ENCODE peak calls at places on chromosomes 16 and 17, in nine cellular contexts. One of them, this sample, is unnamed.

GRCh38 chr17:81171941-81172340 is 5.9 kb upstream of the AATK start:
- DNase-seq in SK-N-SH: no peak
- DNase-seq in GM12878: no peak
- DNase-seq in GM23338: no peak
- DNase-seq in HCT116: no peak
- DNase-seq in HepG2: peak; percentile 28
- DNase-seq in Panc1: no peak
- DNase-seq in K562: no peak
- DNase-seq in HL-60: no peak
- DNase-seq in this sample: no peak

GRCh38 chr17:7380321-7380720 is 568 bp upstream of the TNK1 start:
- DNase-seq in SK-N-SH: peak; percentile 54
- DNase-seq in GM12878: no peak
- DNase-seq in GM23338: peak; percentile 46
- DNase-seq in HCT116: no peak
- DNase-seq in HepG2: no peak
- DNase-seq in Panc1: no peak
- DNase-seq in K562: no peak
- DNase-seq in HL-60: no peak
- DNase-seq in this sample: no peak

GRCh38 chr17:63276821-63277220 is 169.3 kb downstream of the CYB561 start:
- DNase-seq in SK-N-SH: no peak
- DNase-seq in GM12878: no peak
- DNase-seq in GM23338: no peak
- DNase-seq in HCT116: no peak
- DNase-seq in HepG2: no peak
- DNase-seq in Panc1: no peak
- DNase-seq in K562: no peak
- DNase-seq in HL-60: no peak
- DNase-seq in this sample: no peak

GRCh38 chr17:63434951-63435571 is 11.0 kb downstream of the CYB561 start:
- DNase-seq in SK-N-SH: peak; percentile 69
- DNase-seq in GM12878: no peak
- DNase-seq in GM23338: no peak
- DNase-seq in HCT116: peak; percentile 37
- DNase-seq in HepG2: no peak
- DNase-seq in Panc1: no peak
- DNase-seq in K562: no peak
- DNase-seq in HL-60: no peak
- DNase-seq in this sample: peak; percentile 62

GRCh38 chr17:8126306-8127066 is 2.6 kb upstream of the HES7 start:
- DNase-seq in SK-N-SH: peak; percentile 84
- DNase-seq in GM12878: no peak
- DNase-seq in GM23338: peak; percentile 69
- DNase-seq in HCT116: no peak
- DNase-seq in HepG2: no peak
- DNase-seq in Panc1: no peak
- DNase-seq in K562: peak; percentile 71
- DNase-seq in HL-60: no peak
- DNase-seq in this sample: peak; percentile 80

GRCh38 chr16:72990003-72990521 is 57.9 kb downstream of the ZFHX3 start:
- DNase-seq in SK-N-SH: no peak
- DNase-seq in GM12878: no peak
- DNase-seq in GM23338: peak; percentile 39
- DNase-seq in HCT116: peak; percentile 31
- DNase-seq in HepG2: no peak
- DNase-seq in Panc1: no peak
- DNase-seq in K562: no peak
- DNase-seq in HL-60: no peak
- DNase-seq in this sample: peak; percentile 40

GRCh38 chr16:3020604-3021448 is 658 bp downstream of the TNFRSF12A start:
- DNase-seq in SK-N-SH: peak; percentile 72
- DNase-seq in GM12878: no peak
- DNase-seq in GM23338: peak; percentile 95
- DNase-seq in HCT116: peak; percentile 66
- DNase-seq in HepG2: peak; percentile 87
- DNase-seq in Panc1: peak; percentile 69
- DNase-seq in K562: peak; percentile 77
- DNase-seq in HL-60: no peak
- DNase-seq in this sample: peak; percentile 81

GRCh38 chr16:67571981-67572431 is 9.7 kb downstream of the CTCF start:
- DNase-seq in SK-N-SH: no peak
- DNase-seq in GM12878: no peak
- DNase-seq in GM23338: no peak
- DNase-seq in HCT116: no peak
- DNase-seq in HepG2: no peak
- DNase-seq in Panc1: no peak
- DNase-seq in K562: no peak
- DNase-seq in HL-60: no peak
- DNase-seq in this sample: no peak

GRCh38 chr16:82699711-82700495 is 73.1 kb downstream of the CDH13 start:
- DNase-seq in SK-N-SH: no peak
- DNase-seq in GM12878: no peak
- DNase-seq in GM23338: no peak
- DNase-seq in HCT116: no peak
- DNase-seq in HepG2: no peak
- DNase-seq in Panc1: no peak
- DNase-seq in K562: no peak
- DNase-seq in HL-60: no peak
- DNase-seq in this sample: no peak

GRCh38 chr17:12579245-12579644 is 86.4 kb upstream of the MYOCD start:
- DNase-seq in SK-N-SH: no peak
- DNase-seq in GM12878: no peak
- DNase-seq in GM23338: no peak
- DNase-seq in HCT116: no peak
- DNase-seq in HepG2: no peak
- DNase-seq in Panc1: no peak
- DNase-seq in K562: no peak
- DNase-seq in HL-60: no peak
- DNase-seq in this sample: no peak

DNA sequence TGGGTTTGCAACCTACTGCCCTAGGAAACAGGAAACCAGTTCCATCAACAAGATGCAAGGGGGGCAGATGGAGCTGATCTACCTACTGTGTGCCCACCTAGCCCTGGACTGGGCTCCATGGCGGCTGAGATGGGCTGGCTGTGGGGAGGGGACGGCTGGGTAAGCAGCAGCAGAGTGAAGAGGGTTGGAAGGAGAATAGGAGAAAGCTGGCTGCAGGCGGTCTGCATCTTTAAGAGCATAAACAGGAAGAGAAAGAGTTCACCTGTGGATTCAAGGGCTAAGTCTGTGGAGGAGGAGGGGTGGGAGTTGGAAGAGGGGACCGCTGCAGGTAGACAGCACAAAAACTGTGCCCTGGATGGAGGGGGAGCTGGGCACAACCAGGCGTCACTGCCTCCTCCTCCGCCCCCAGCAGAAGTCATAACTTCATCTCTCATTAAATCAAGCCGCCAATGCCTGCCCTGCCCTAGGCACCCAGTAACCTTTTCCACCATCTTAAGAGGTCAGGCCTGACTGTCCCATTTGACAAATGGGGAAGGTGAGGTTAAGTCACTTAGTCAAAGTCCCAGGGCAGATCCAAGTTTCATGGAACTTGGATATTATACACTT is 694 bp downstream of the SLC13A2 start:
- DNase-seq in SK-N-SH: no peak
- DNase-seq in GM12878: no peak
- DNase-seq in GM23338: no peak
- DNase-seq in HCT116: no peak
- DNase-seq in HepG2: no peak
- DNase-seq in Panc1: no peak
- DNase-seq in K562: no peak
- DNase-seq in HL-60: no peak
- DNase-seq in this sample: no peak
- TF ChIP-seq REST in SK-N-SH: no peak
- TF ChIP-seq REST in GM12878: no peak
- TF ChIP-seq REST in GM23338: no peak
- TF ChIP-seq REST in HCT116: no peak
- TF ChIP-seq REST in HepG2: no peak
- TF ChIP-seq REST in Panc1: no peak
- TF ChIP-seq REST in K562: no peak
- TF ChIP-seq REST in HL-60: no peak
- TF ChIP-seq REST in this sample: no peak

DNA sequence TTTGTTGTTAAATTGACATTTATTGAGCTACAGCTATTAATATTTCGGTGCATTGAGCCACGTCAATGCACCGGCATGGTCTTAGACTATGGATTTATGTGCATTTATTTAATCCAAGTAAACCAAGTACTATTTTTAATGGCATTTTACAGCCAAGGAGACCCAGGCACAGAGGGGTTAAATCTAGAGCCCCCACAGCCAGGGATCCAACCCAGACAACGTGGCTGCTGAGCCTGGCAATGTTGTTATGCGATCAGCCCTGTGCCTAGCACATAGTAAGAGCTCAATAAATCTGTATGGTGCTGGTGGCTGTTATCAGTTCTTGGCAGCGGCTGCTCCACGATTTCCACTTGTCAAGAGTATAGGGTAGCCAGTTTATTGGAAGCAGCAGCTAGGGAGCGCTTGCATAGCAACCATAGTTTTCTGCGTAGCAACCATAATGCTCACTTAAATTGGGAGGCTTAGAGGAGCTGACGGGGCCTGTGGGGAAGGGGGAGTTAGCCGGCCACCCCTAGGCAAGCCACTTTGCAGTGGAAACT is 541 bp upstream of the RBBP6 start:
- DNase-seq in SK-N-SH: no peak
- DNase-seq in GM12878: no peak
- DNase-seq in GM23338: no peak
- DNase-seq in HCT116: no peak
- DNase-seq in HepG2: peak; percentile 85
- DNase-seq in Panc1: no peak
- DNase-seq in K562: no peak
- DNase-seq in HL-60: peak; percentile 77
- DNase-seq in this sample: peak; percentile 60
- TF ChIP-seq REST in SK-N-SH: no peak
- TF ChIP-seq REST in GM12878: no peak
- TF ChIP-seq REST in GM23338: no peak
- TF ChIP-seq REST in HCT116: no peak
- TF ChIP-seq REST in HepG2: no peak
- TF ChIP-seq REST in Panc1: no peak
- TF ChIP-seq REST in K562: no peak
- TF ChIP-seq REST in HL-60: no peak
- TF ChIP-seq REST in this sample: no peak

DNA sequence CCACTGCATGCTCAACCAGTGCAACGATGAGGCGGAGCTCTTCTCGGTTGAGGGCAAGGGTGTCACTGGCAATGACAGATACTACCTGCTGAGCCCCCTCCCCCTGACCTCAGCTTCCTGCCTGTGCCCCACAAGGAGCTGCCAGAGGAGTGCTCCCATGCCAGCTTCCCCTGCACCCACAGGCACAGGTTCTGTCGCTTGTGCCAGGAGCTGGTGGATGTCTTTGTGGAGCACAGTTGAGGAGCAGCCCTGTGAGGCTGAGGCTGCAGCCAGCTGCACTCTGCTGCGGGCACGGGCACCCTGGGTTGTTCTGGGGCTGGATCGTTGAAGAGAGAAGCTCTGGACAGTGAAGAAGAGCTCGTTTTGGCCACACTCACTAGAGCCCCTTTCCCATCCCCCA is 165.3 kb upstream of the ZNF267 start:
- DNase-seq in SK-N-SH: no peak
- DNase-seq in GM12878: no peak
- DNase-seq in GM23338: no peak
- DNase-seq in HCT116: no peak
- DNase-seq in HepG2: no peak
- DNase-seq in Panc1: no peak
- DNase-seq in K562: no peak
- DNase-seq in HL-60: no peak
- DNase-seq in this sample: no peak
- TF ChIP-seq REST in SK-N-SH: no peak
- TF ChIP-seq REST in GM12878: no peak
- TF ChIP-seq REST in GM23338: no peak
- TF ChIP-seq REST in HCT116: no peak
- TF ChIP-seq REST in HepG2: no peak
- TF ChIP-seq REST in Panc1: no peak
- TF ChIP-seq REST in K562: no peak
- TF ChIP-seq REST in HL-60: no peak
- TF ChIP-seq REST in this sample: no peak

DNA sequence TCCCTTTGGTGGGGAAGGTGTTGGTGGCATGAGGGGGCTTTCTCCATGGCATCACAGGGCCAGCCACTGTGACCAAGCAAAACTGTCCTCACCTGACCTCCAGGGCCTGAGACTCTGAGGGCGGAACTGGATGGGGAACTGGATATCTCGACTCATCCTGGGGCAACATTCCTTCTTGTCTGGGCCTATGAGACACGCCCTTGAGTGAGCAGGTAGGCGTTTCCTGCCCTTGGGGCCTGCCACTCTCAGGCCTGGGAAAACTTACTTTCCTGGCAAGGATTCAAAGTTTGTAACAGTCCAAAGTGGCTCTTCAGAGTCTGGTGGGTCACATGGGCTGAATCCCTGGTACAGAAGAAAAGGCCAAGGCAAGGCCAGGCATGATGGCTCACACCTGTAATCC is 9.6 kb downstream of the MT1X start:
- DNase-seq in SK-N-SH: no peak
- DNase-seq in GM12878: no peak
- DNase-seq in GM23338: peak; percentile 67
- DNase-seq in HCT116: peak; percentile 66
- DNase-seq in HepG2: peak; percentile 77
- DNase-seq in Panc1: no peak
- DNase-seq in K562: no peak
- DNase-seq in HL-60: no peak
- DNase-seq in this sample: peak; percentile 90
- TF ChIP-seq REST in SK-N-SH: no peak
- TF ChIP-seq REST in GM12878: no peak
- TF ChIP-seq REST in GM23338: no peak
- TF ChIP-seq REST in HCT116: no peak
- TF ChIP-seq REST in HepG2: no peak
- TF ChIP-seq REST in Panc1: no peak
- TF ChIP-seq REST in K562: no peak
- TF ChIP-seq REST in HL-60: no peak
- TF ChIP-seq REST in this sample: no peak

DNA sequence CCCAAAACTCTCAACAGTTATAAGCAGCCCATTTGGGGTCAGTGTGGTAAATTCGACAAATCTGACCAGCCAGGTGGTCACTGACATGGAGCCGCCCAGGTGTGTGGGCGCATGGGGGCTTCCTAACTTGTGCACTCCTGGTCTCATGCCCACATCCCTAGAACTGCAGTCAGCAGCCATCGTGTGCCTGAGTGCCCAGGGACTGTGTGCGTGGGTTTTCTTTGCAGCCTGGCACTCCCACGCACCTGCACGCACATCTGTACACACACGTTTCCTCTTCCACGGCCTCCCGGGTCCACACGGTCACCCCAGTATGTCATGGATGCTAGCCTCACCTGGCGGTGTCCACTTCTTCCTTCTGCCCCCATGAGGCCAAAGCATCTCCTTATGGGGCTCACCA is 38.9 kb upstream of the ZC3H18 start:
- DNase-seq in SK-N-SH: no peak
- DNase-seq in GM12878: no peak
- DNase-seq in GM23338: no peak
- DNase-seq in HCT116: no peak
- DNase-seq in HepG2: no peak
- DNase-seq in Panc1: no peak
- DNase-seq in K562: no peak
- DNase-seq in HL-60: no peak
- DNase-seq in this sample: no peak
- TF ChIP-seq REST in SK-N-SH: no peak
- TF ChIP-seq REST in GM12878: no peak
- TF ChIP-seq REST in GM23338: no peak
- TF ChIP-seq REST in HCT116: no peak
- TF ChIP-seq REST in HepG2: no peak
- TF ChIP-seq REST in Panc1: no peak
- TF ChIP-seq REST in K562: no peak
- TF ChIP-seq REST in HL-60: no peak
- TF ChIP-seq REST in this sample: no peak

This sample was measured in A549.